ENCODE peak calls at places on chromosomes 13 and 19, in seven cellular contexts. One of them, this sample, is unnamed.

GRCh38 chr19:38721977-38722773 is 22.1 kb downstream of the CAPN12 start:
- DNase-seq in KG1: no peak
- DNase-seq in stimulated activated CD8-positive, alpha-beta memory T cell treated with anti-CD3 and anti-CD28 coated beads, Interleukin-7, amount 100 ng/mL, for 1 hour: no peak
- DNase-seq in progenitor cell of endocrine pancreas: peak
- DNase-seq in amniotic stem cell: no peak
- DNase-seq in stimulated activated CD4-positive, alpha-beta T cell treated with anti-CD3 and anti-CD28 coated beads, Interleukin-4, amount 100 ng/mL, for 48 hours: no peak
- DNase-seq in neural crest cell: peak
- DNase-seq in this sample: no peak

GRCh38 chr13:48223016-48223385 is 10.0 kb upstream of the ITM2B start:
- DNase-seq in KG1: no peak
- DNase-seq in stimulated activated CD8-positive, alpha-beta memory T cell treated with anti-CD3 and anti-CD28 coated beads, Interleukin-7, amount 100 ng/mL, for 1 hour: no peak
- DNase-seq in progenitor cell of endocrine pancreas: no peak
- DNase-seq in amniotic stem cell: no peak
- DNase-seq in stimulated activated CD4-positive, alpha-beta T cell treated with anti-CD3 and anti-CD28 coated beads, Interleukin-4, amount 100 ng/mL, for 48 hours: no peak
- DNase-seq in neural crest cell: no peak
- DNase-seq in this sample: no peak

GRCh38 chr19:48292798-48293197 is 22.9 kb downstream of the ZNF114 start:
- DNase-seq in KG1: no peak
- DNase-seq in stimulated activated CD8-positive, alpha-beta memory T cell treated with anti-CD3 and anti-CD28 coated beads, Interleukin-7, amount 100 ng/mL, for 1 hour: no peak
- DNase-seq in progenitor cell of endocrine pancreas: no peak
- DNase-seq in amniotic stem cell: peak
- DNase-seq in stimulated activated CD4-positive, alpha-beta T cell treated with anti-CD3 and anti-CD28 coated beads, Interleukin-4, amount 100 ng/mL, for 48 hours: no peak
- DNase-seq in neural crest cell: no peak
- DNase-seq in this sample: no peak

GRCh38 chr13:45540864-45541263 is 74.7 kb downstream of the ERICH6B start:
- DNase-seq in KG1: no peak
- DNase-seq in stimulated activated CD8-positive, alpha-beta memory T cell treated with anti-CD3 and anti-CD28 coated beads, Interleukin-7, amount 100 ng/mL, for 1 hour: no peak
- DNase-seq in progenitor cell of endocrine pancreas: no peak
- DNase-seq in amniotic stem cell: no peak
- DNase-seq in stimulated activated CD4-positive, alpha-beta T cell treated with anti-CD3 and anti-CD28 coated beads, Interleukin-4, amount 100 ng/mL, for 48 hours: no peak
- DNase-seq in neural crest cell: no peak
- DNase-seq in this sample: no peak

GRCh38 chr19:46840157-46840942 is 10.3 kb downstream of the AP2S1 start:
- DNase-seq in KG1: peak
- DNase-seq in stimulated activated CD8-positive, alpha-beta memory T cell treated with anti-CD3 and anti-CD28 coated beads, Interleukin-7, amount 100 ng/mL, for 1 hour: peak
- DNase-seq in progenitor cell of endocrine pancreas: no peak
- DNase-seq in amniotic stem cell: peak
- DNase-seq in stimulated activated CD4-positive, alpha-beta T cell treated with anti-CD3 and anti-CD28 coated beads, Interleukin-4, amount 100 ng/mL, for 48 hours: peak
- DNase-seq in neural crest cell: peak
- DNase-seq in this sample: peak

GRCh38 chr19:55553217-55554182 is 8.2 kb upstream of the SBK3 start:
- DNase-seq in KG1: no peak
- DNase-seq in stimulated activated CD8-positive, alpha-beta memory T cell treated with anti-CD3 and anti-CD28 coated beads, Interleukin-7, amount 100 ng/mL, for 1 hour: no peak
- DNase-seq in progenitor cell of endocrine pancreas: no peak
- DNase-seq in amniotic stem cell: no peak
- DNase-seq in stimulated activated CD4-positive, alpha-beta T cell treated with anti-CD3 and anti-CD28 coated beads, Interleukin-4, amount 100 ng/mL, for 48 hours: no peak
- DNase-seq in neural crest cell: no peak
- DNase-seq in this sample: no peak

GRCh38 chr19:53877361-53877766 is 4.6 kb upstream of the PRKCG start:
- DNase-seq in KG1: no peak
- DNase-seq in stimulated activated CD8-positive, alpha-beta memory T cell treated with anti-CD3 and anti-CD28 coated beads, Interleukin-7, amount 100 ng/mL, for 1 hour: no peak
- DNase-seq in progenitor cell of endocrine pancreas: no peak
- DNase-seq in amniotic stem cell: no peak
- DNase-seq in stimulated activated CD4-positive, alpha-beta T cell treated with anti-CD3 and anti-CD28 coated beads, Interleukin-4, amount 100 ng/mL, for 48 hours: no peak
- DNase-seq in neural crest cell: no peak
- DNase-seq in this sample: no peak

GRCh38 chr19:11324748-11325389 is 14.6 kb downstream of the RAB3D start:
- DNase-seq in KG1: no peak
- DNase-seq in stimulated activated CD8-positive, alpha-beta memory T cell treated with anti-CD3 and anti-CD28 coated beads, Interleukin-7, amount 100 ng/mL, for 1 hour: no peak
- DNase-seq in progenitor cell of endocrine pancreas: no peak
- DNase-seq in amniotic stem cell: no peak
- DNase-seq in stimulated activated CD4-positive, alpha-beta T cell treated with anti-CD3 and anti-CD28 coated beads, Interleukin-4, amount 100 ng/mL, for 48 hours: no peak
- DNase-seq in neural crest cell: no peak
- DNase-seq in this sample: no peak

GRCh38 chr19:17616961-17617806 is 61.7 kb downstream of the COLGALT1 start:
- DNase-seq in KG1: no peak
- DNase-seq in stimulated activated CD8-positive, alpha-beta memory T cell treated with anti-CD3 and anti-CD28 coated beads, Interleukin-7, amount 100 ng/mL, for 1 hour: no peak
- DNase-seq in progenitor cell of endocrine pancreas: no peak
- DNase-seq in amniotic stem cell: no peak
- DNase-seq in stimulated activated CD4-positive, alpha-beta T cell treated with anti-CD3 and anti-CD28 coated beads, Interleukin-4, amount 100 ng/mL, for 48 hours: peak
- DNase-seq in neural crest cell: no peak
- DNase-seq in this sample: peak

GRCh38 chr13:73608731-73609485 is 525.3 kb downstream of the KLF12 start:
- DNase-seq in KG1: no peak
- DNase-seq in stimulated activated CD8-positive, alpha-beta memory T cell treated with anti-CD3 and anti-CD28 coated beads, Interleukin-7, amount 100 ng/mL, for 1 hour: no peak
- DNase-seq in progenitor cell of endocrine pancreas: no peak
- DNase-seq in amniotic stem cell: no peak
- DNase-seq in stimulated activated CD4-positive, alpha-beta T cell treated with anti-CD3 and anti-CD28 coated beads, Interleukin-4, amount 100 ng/mL, for 48 hours: no peak
- DNase-seq in neural crest cell: no peak
- DNase-seq in this sample: no peak

GRCh38 chr13:27592865-27593264 is 27.5 kb downstream of the LNX2 start:
- DNase-seq in KG1: no peak
- DNase-seq in stimulated activated CD8-positive, alpha-beta memory T cell treated with anti-CD3 and anti-CD28 coated beads, Interleukin-7, amount 100 ng/mL, for 1 hour: no peak
- DNase-seq in progenitor cell of endocrine pancreas: no peak
- DNase-seq in amniotic stem cell: no peak
- DNase-seq in stimulated activated CD4-positive, alpha-beta T cell treated with anti-CD3 and anti-CD28 coated beads, Interleukin-4, amount 100 ng/mL, for 48 hours: no peak
- DNase-seq in neural crest cell: no peak
- DNase-seq in this sample: no peak

GRCh38 chr19:19192910-19193423 is 909 bp downstream of the RFXANK start:
- DNase-seq in KG1: no peak
- DNase-seq in stimulated activated CD8-positive, alpha-beta memory T cell treated with anti-CD3 and anti-CD28 coated beads, Interleukin-7, amount 100 ng/mL, for 1 hour: no peak
- DNase-seq in progenitor cell of endocrine pancreas: no peak
- DNase-seq in amniotic stem cell: no peak
- DNase-seq in stimulated activated CD4-positive, alpha-beta T cell treated with anti-CD3 and anti-CD28 coated beads, Interleukin-4, amount 100 ng/mL, for 48 hours: no peak
- DNase-seq in neural crest cell: no peak
- DNase-seq in this sample: no peak

GRCh38 chr13:51148952-51149573 is 38.0 kb upstream of the C13orf42 start:
- DNase-seq in KG1: no peak
- DNase-seq in stimulated activated CD8-positive, alpha-beta memory T cell treated with anti-CD3 and anti-CD28 coated beads, Interleukin-7, amount 100 ng/mL, for 1 hour: no peak
- DNase-seq in progenitor cell of endocrine pancreas: no peak
- DNase-seq in amniotic stem cell: peak
- DNase-seq in stimulated activated CD4-positive, alpha-beta T cell treated with anti-CD3 and anti-CD28 coated beads, Interleukin-4, amount 100 ng/mL, for 48 hours: no peak
- DNase-seq in neural crest cell: peak
- DNase-seq in this sample: peak

GRCh38 chr13:111117961-111118360 is 2.9 kb downstream of the ARHGEF7 start:
- DNase-seq in KG1: no peak
- DNase-seq in stimulated activated CD8-positive, alpha-beta memory T cell treated with anti-CD3 and anti-CD28 coated beads, Interleukin-7, amount 100 ng/mL, for 1 hour: no peak
- DNase-seq in progenitor cell of endocrine pancreas: no peak
- DNase-seq in amniotic stem cell: no peak
- DNase-seq in stimulated activated CD4-positive, alpha-beta T cell treated with anti-CD3 and anti-CD28 coated beads, Interleukin-4, amount 100 ng/mL, for 48 hours: no peak
- DNase-seq in neural crest cell: no peak
- DNase-seq in this sample: no peak

GRCh38 chr19:12689581-12690216 is 1.9 kb downstream of the GNG14 start:
- DNase-seq in KG1: peak
- DNase-seq in stimulated activated CD8-positive, alpha-beta memory T cell treated with anti-CD3 and anti-CD28 coated beads, Interleukin-7, amount 100 ng/mL, for 1 hour: no peak
- DNase-seq in progenitor cell of endocrine pancreas: no peak
- DNase-seq in amniotic stem cell: no peak
- DNase-seq in stimulated activated CD4-positive, alpha-beta T cell treated with anti-CD3 and anti-CD28 coated beads, Interleukin-4, amount 100 ng/mL, for 48 hours: no peak
- DNase-seq in neural crest cell: no peak
- DNase-seq in this sample: no peak

GRCh38 chr19:804419-805160 is 7.3 kb downstream of the PTBP1 start:
- DNase-seq in KG1: no peak
- DNase-seq in stimulated activated CD8-positive, alpha-beta memory T cell treated with anti-CD3 and anti-CD28 coated beads, Interleukin-7, amount 100 ng/mL, for 1 hour: no peak
- DNase-seq in progenitor cell of endocrine pancreas: no peak
- DNase-seq in amniotic stem cell: no peak
- DNase-seq in stimulated activated CD4-positive, alpha-beta T cell treated with anti-CD3 and anti-CD28 coated beads, Interleukin-4, amount 100 ng/mL, for 48 hours: no peak
- DNase-seq in neural crest cell: no peak
- DNase-seq in this sample: peak

GRCh38 chr19:38731654-38732301 is 12.5 kb downstream of the CAPN12 start:
- DNase-seq in KG1: no peak
- DNase-seq in stimulated activated CD8-positive, alpha-beta memory T cell treated with anti-CD3 and anti-CD28 coated beads, Interleukin-7, amount 100 ng/mL, for 1 hour: no peak
- DNase-seq in progenitor cell of endocrine pancreas: no peak
- DNase-seq in amniotic stem cell: no peak
- DNase-seq in stimulated activated CD4-positive, alpha-beta T cell treated with anti-CD3 and anti-CD28 coated beads, Interleukin-4, amount 100 ng/mL, for 48 hours: no peak
- DNase-seq in neural crest cell: no peak
- DNase-seq in this sample: peak

GRCh38 chr13:99067160-99067985 is 89.5 kb upstream of the DOCK9 start:
- DNase-seq in KG1: no peak
- DNase-seq in stimulated activated CD8-positive, alpha-beta memory T cell treated with anti-CD3 and anti-CD28 coated beads, Interleukin-7, amount 100 ng/mL, for 1 hour: no peak
- DNase-seq in progenitor cell of endocrine pancreas: no peak
- DNase-seq in amniotic stem cell: peak
- DNase-seq in stimulated activated CD4-positive, alpha-beta T cell treated with anti-CD3 and anti-CD28 coated beads, Interleukin-4, amount 100 ng/mL, for 48 hours: no peak
- DNase-seq in neural crest cell: no peak
- DNase-seq in this sample: no peak

GRCh38 chr19:29383696-29384095 is 142.1 kb upstream of the VSTM2B start:
- DNase-seq in KG1: no peak
- DNase-seq in stimulated activated CD8-positive, alpha-beta memory T cell treated with anti-CD3 and anti-CD28 coated beads, Interleukin-7, amount 100 ng/mL, for 1 hour: no peak
- DNase-seq in progenitor cell of endocrine pancreas: no peak
- DNase-seq in amniotic stem cell: no peak
- DNase-seq in stimulated activated CD4-positive, alpha-beta T cell treated with anti-CD3 and anti-CD28 coated beads, Interleukin-4, amount 100 ng/mL, for 48 hours: no peak
- DNase-seq in neural crest cell: no peak
- DNase-seq in this sample: no peak

GRCh38 chr13:98697833-98698232 is 54.6 kb downstream of the SLC15A1 start:
- DNase-seq in KG1: no peak
- DNase-seq in stimulated activated CD8-positive, alpha-beta memory T cell treated with anti-CD3 and anti-CD28 coated beads, Interleukin-7, amount 100 ng/mL, for 1 hour: no peak
- DNase-seq in progenitor cell of endocrine pancreas: no peak
- DNase-seq in amniotic stem cell: no peak
- DNase-seq in stimulated activated CD4-positive, alpha-beta T cell treated with anti-CD3 and anti-CD28 coated beads, Interleukin-4, amount 100 ng/mL, for 48 hours: no peak
- DNase-seq in neural crest cell: no peak
- DNase-seq in this sample: no peak

GRCh38 chr19:51807111-51807701 is 12.2 kb downstream of the FPR3 start:
- DNase-seq in KG1: no peak
- DNase-seq in stimulated activated CD8-positive, alpha-beta memory T cell treated with anti-CD3 and anti-CD28 coated beads, Interleukin-7, amount 100 ng/mL, for 1 hour: no peak
- DNase-seq in progenitor cell of endocrine pancreas: no peak
- DNase-seq in amniotic stem cell: no peak
- DNase-seq in stimulated activated CD4-positive, alpha-beta T cell treated with anti-CD3 and anti-CD28 coated beads, Interleukin-4, amount 100 ng/mL, for 48 hours: no peak
- DNase-seq in neural crest cell: no peak
- DNase-seq in this sample: peak

GRCh38 chr19:55546822-55547614 is 1.7 kb upstream of the SBK3 start:
- DNase-seq in KG1: peak
- DNase-seq in stimulated activated CD8-positive, alpha-beta memory T cell treated with anti-CD3 and anti-CD28 coated beads, Interleukin-7, amount 100 ng/mL, for 1 hour: no peak
- DNase-seq in progenitor cell of endocrine pancreas: no peak
- DNase-seq in amniotic stem cell: no peak
- DNase-seq in stimulated activated CD4-positive, alpha-beta T cell treated with anti-CD3 and anti-CD28 coated beads, Interleukin-4, amount 100 ng/mL, for 48 hours: no peak
- DNase-seq in neural crest cell: no peak
- DNase-seq in this sample: no peak

GRCh38 chr13:30881191-30881651 is 24.9 kb upstream of the MEDAG start:
- DNase-seq in KG1: no peak
- DNase-seq in stimulated activated CD8-positive, alpha-beta memory T cell treated with anti-CD3 and anti-CD28 coated beads, Interleukin-7, amount 100 ng/mL, for 1 hour: no peak
- DNase-seq in progenitor cell of endocrine pancreas: no peak
- DNase-seq in amniotic stem cell: no peak
- DNase-seq in stimulated activated CD4-positive, alpha-beta T cell treated with anti-CD3 and anti-CD28 coated beads, Interleukin-4, amount 100 ng/mL, for 48 hours: no peak
- DNase-seq in neural crest cell: no peak
- DNase-seq in this sample: no peak

GRCh38 chr13:111860161-111860560 is 206.8 kb upstream of the SOX1 start:
- DNase-seq in KG1: no peak
- DNase-seq in stimulated activated CD8-positive, alpha-beta memory T cell treated with anti-CD3 and anti-CD28 coated beads, Interleukin-7, amount 100 ng/mL, for 1 hour: no peak
- DNase-seq in progenitor cell of endocrine pancreas: no peak
- DNase-seq in amniotic stem cell: no peak
- DNase-seq in stimulated activated CD4-positive, alpha-beta T cell treated with anti-CD3 and anti-CD28 coated beads, Interleukin-4, amount 100 ng/mL, for 48 hours: no peak
- DNase-seq in neural crest cell: no peak
- DNase-seq in this sample: no peak

GRCh38 chr13:102172406-102172805 is 229.4 kb downstream of the FGF14 start:
- DNase-seq in KG1: no peak
- DNase-seq in stimulated activated CD8-positive, alpha-beta memory T cell treated with anti-CD3 and anti-CD28 coated beads, Interleukin-7, amount 100 ng/mL, for 1 hour: no peak
- DNase-seq in progenitor cell of endocrine pancreas: no peak
- DNase-seq in amniotic stem cell: no peak
- DNase-seq in stimulated activated CD4-positive, alpha-beta T cell treated with anti-CD3 and anti-CD28 coated beads, Interleukin-4, amount 100 ng/mL, for 48 hours: no peak
- DNase-seq in neural crest cell: no peak
- DNase-seq in this sample: no peak

GRCh38 chr13:45466359-45466758 is 1.6 kb downstream of the COG3 start:
- DNase-seq in KG1: no peak
- DNase-seq in stimulated activated CD8-positive, alpha-beta memory T cell treated with anti-CD3 and anti-CD28 coated beads, Interleukin-7, amount 100 ng/mL, for 1 hour: no peak
- DNase-seq in progenitor cell of endocrine pancreas: no peak
- DNase-seq in amniotic stem cell: no peak
- DNase-seq in stimulated activated CD4-positive, alpha-beta T cell treated with anti-CD3 and anti-CD28 coated beads, Interleukin-4, amount 100 ng/mL, for 48 hours: no peak
- DNase-seq in neural crest cell: no peak
- DNase-seq in this sample: no peak

GRCh38 chr19:55467236-55468053 is 2.9 kb upstream of the C19orf85 start:
- DNase-seq in KG1: no peak
- DNase-seq in stimulated activated CD8-positive, alpha-beta memory T cell treated with anti-CD3 and anti-CD28 coated beads, Interleukin-7, amount 100 ng/mL, for 1 hour: peak
- DNase-seq in progenitor cell of endocrine pancreas: peak
- DNase-seq in amniotic stem cell: no peak
- DNase-seq in stimulated activated CD4-positive, alpha-beta T cell treated with anti-CD3 and anti-CD28 coated beads, Interleukin-4, amount 100 ng/mL, for 48 hours: peak
- DNase-seq in neural crest cell: peak
- DNase-seq in this sample: peak

GRCh38 chr19:58563034-58563573 is 4.7 kb upstream of the UBE2M start:
- DNase-seq in KG1: no peak
- DNase-seq in stimulated activated CD8-positive, alpha-beta memory T cell treated with anti-CD3 and anti-CD28 coated beads, Interleukin-7, amount 100 ng/mL, for 1 hour: no peak
- DNase-seq in progenitor cell of endocrine pancreas: no peak
- DNase-seq in amniotic stem cell: no peak
- DNase-seq in stimulated activated CD4-positive, alpha-beta T cell treated with anti-CD3 and anti-CD28 coated beads, Interleukin-4, amount 100 ng/mL, for 48 hours: no peak
- DNase-seq in neural crest cell: no peak
- DNase-seq in this sample: peak

GRCh38 chr19:39104104-39104708 is 20.0 kb downstream of the ACP7 start:
- DNase-seq in KG1: no peak
- DNase-seq in stimulated activated CD8-positive, alpha-beta memory T cell treated with anti-CD3 and anti-CD28 coated beads, Interleukin-7, amount 100 ng/mL, for 1 hour: no peak
- DNase-seq in progenitor cell of endocrine pancreas: no peak
- DNase-seq in amniotic stem cell: no peak
- DNase-seq in stimulated activated CD4-positive, alpha-beta T cell treated with anti-CD3 and anti-CD28 coated beads, Interleukin-4, amount 100 ng/mL, for 48 hours: no peak
- DNase-seq in neural crest cell: no peak
- DNase-seq in this sample: no peak

GRCh38 chr19:5948697-5949564 is 29.0 kb downstream of the RANBP3 start:
- DNase-seq in KG1: no peak
- DNase-seq in stimulated activated CD8-positive, alpha-beta memory T cell treated with anti-CD3 and anti-CD28 coated beads, Interleukin-7, amount 100 ng/mL, for 1 hour: no peak
- DNase-seq in progenitor cell of endocrine pancreas: no peak
- DNase-seq in amniotic stem cell: no peak
- DNase-seq in stimulated activated CD4-positive, alpha-beta T cell treated with anti-CD3 and anti-CD28 coated beads, Interleukin-4, amount 100 ng/mL, for 48 hours: no peak
- DNase-seq in neural crest cell: no peak
- DNase-seq in this sample: no peak

GRCh38 chr13:78020861-78021260 is 102.2 kb upstream of the EDNRB start:
- DNase-seq in KG1: no peak
- DNase-seq in stimulated activated CD8-positive, alpha-beta memory T cell treated with anti-CD3 and anti-CD28 coated beads, Interleukin-7, amount 100 ng/mL, for 1 hour: no peak
- DNase-seq in progenitor cell of endocrine pancreas: no peak
- DNase-seq in amniotic stem cell: no peak
- DNase-seq in stimulated activated CD4-positive, alpha-beta T cell treated with anti-CD3 and anti-CD28 coated beads, Interleukin-4, amount 100 ng/mL, for 48 hours: no peak
- DNase-seq in neural crest cell: peak
- DNase-seq in this sample: no peak

This sample was measured in H9.